ENCODE peak calls at places on chromosomes 2 and 18, in five cellular contexts. One of them, this sample, is unnamed.

GRCh38 chr2:221817052-221817451 is 244.9 kb upstream of the EPHA4 start:
- DNase-seq in lower leg skin: no peak
- DNase-seq in stomach: no peak
- DNase-seq in tibial nerve: no peak
- DNase-seq in thyroid gland: no peak
- DNase-seq in this sample: no peak

GRCh38 chr2:103284750-103285149 is 522.9 kb downstream of the TMEM182 start:
- DNase-seq in lower leg skin: no peak
- DNase-seq in stomach: no peak
- DNase-seq in tibial nerve: no peak
- DNase-seq in thyroid gland: no peak
- DNase-seq in this sample: no peak

GRCh38 chr2:72895759-72896281 is 8.6 kb downstream of the SPR start:
- DNase-seq in lower leg skin: peak; percentile 85
- DNase-seq in stomach: peak; percentile 79
- DNase-seq in tibial nerve: no peak
- DNase-seq in thyroid gland: peak; percentile 61
- DNase-seq in this sample: peak; percentile 48

GRCh38 chr2:25316101-25316500 is 25.6 kb downstream of the DNMT3A start:
- DNase-seq in lower leg skin: no peak
- DNase-seq in stomach: no peak
- DNase-seq in tibial nerve: no peak
- DNase-seq in thyroid gland: no peak
- DNase-seq in this sample: peak; percentile 65

GRCh38 chr2:234451852-234452625 is 44.8 kb downstream of the ARL4C start:
- DNase-seq in lower leg skin: no peak
- DNase-seq in stomach: no peak
- DNase-seq in tibial nerve: no peak
- DNase-seq in thyroid gland: no peak
- DNase-seq in this sample: no peak

GRCh38 chr2:95076705-95077520 is 44.7 kb downstream of the MRPS5 start:
- DNase-seq in lower leg skin: peak; percentile 93
- DNase-seq in stomach: peak; percentile 94
- DNase-seq in tibial nerve: peak; percentile 76
- DNase-seq in thyroid gland: peak; percentile 96
- DNase-seq in this sample: peak; percentile 90

GRCh38 chr2:43139996-43140621 is 86.3 kb downstream of the ZFP36L2 start:
- DNase-seq in lower leg skin: no peak
- DNase-seq in stomach: no peak
- DNase-seq in tibial nerve: peak; percentile 33
- DNase-seq in thyroid gland: no peak
- DNase-seq in this sample: no peak

GRCh38 chr2:100554788-100555407 is 7.9 kb upstream of the PDCL3 start:
- DNase-seq in lower leg skin: no peak
- DNase-seq in stomach: no peak
- DNase-seq in tibial nerve: no peak
- DNase-seq in thyroid gland: no peak
- DNase-seq in this sample: no peak

GRCh38 chr2:185381631-185382030 is 357.0 kb upstream of the FSIP2 start:
- DNase-seq in lower leg skin: no peak
- DNase-seq in stomach: no peak
- DNase-seq in tibial nerve: no peak
- DNase-seq in thyroid gland: no peak
- DNase-seq in this sample: no peak

GRCh38 chr2:196597531-196597930 is 42.0 kb upstream of the CCDC150 start:
- DNase-seq in lower leg skin: no peak
- DNase-seq in stomach: no peak
- DNase-seq in tibial nerve: no peak
- DNase-seq in thyroid gland: no peak
- DNase-seq in this sample: no peak

GRCh38 chr2:232890896-232891601 is 21.0 kb downstream of the SNORC start:
- DNase-seq in lower leg skin: peak; percentile 85
- DNase-seq in stomach: peak; percentile 24
- DNase-seq in tibial nerve: no peak
- DNase-seq in thyroid gland: peak; percentile 68
- DNase-seq in this sample: peak; percentile 70

GRCh38 chr2:147094077-147094476 is 750.8 kb upstream of the ACVR2A start:
- DNase-seq in lower leg skin: no peak
- DNase-seq in stomach: no peak
- DNase-seq in tibial nerve: no peak
- DNase-seq in thyroid gland: no peak
- DNase-seq in this sample: no peak

GRCh38 chr2:55885129-55885943 is 38.2 kb downstream of the EFEMP1 start:
- DNase-seq in lower leg skin: no peak
- DNase-seq in stomach: no peak
- DNase-seq in tibial nerve: no peak
- DNase-seq in thyroid gland: no peak
- DNase-seq in this sample: no peak

GRCh38 chr18:12679183-12679786 is 21.4 kb upstream of the SPIRE1 start:
- DNase-seq in lower leg skin: peak; percentile 89
- DNase-seq in stomach: no peak
- DNase-seq in tibial nerve: peak; percentile 44
- DNase-seq in thyroid gland: peak; percentile 29
- DNase-seq in this sample: no peak

GRCh38 chr18:48757906-48758305 is 192.9 kb downstream of the SMAD7 start:
- DNase-seq in lower leg skin: no peak
- DNase-seq in stomach: no peak
- DNase-seq in tibial nerve: no peak
- DNase-seq in thyroid gland: no peak
- DNase-seq in this sample: no peak

GRCh38 chr18:420661-421060 is 79.8 kb downstream of the COLEC12 start:
- DNase-seq in lower leg skin: no peak
- DNase-seq in stomach: no peak
- DNase-seq in tibial nerve: no peak
- DNase-seq in thyroid gland: no peak
- DNase-seq in this sample: no peak

GRCh38 chr18:68725341-68725740 is 10.4 kb upstream of the TMX3 start:
- DNase-seq in lower leg skin: no peak
- DNase-seq in stomach: no peak
- DNase-seq in tibial nerve: no peak
- DNase-seq in thyroid gland: no peak
- DNase-seq in this sample: no peak

GRCh38 chr2:133341575-133341974 is 226.7 kb downstream of the NCKAP5 start:
- DNase-seq in lower leg skin: no peak
- DNase-seq in stomach: no peak
- DNase-seq in tibial nerve: no peak
- DNase-seq in thyroid gland: no peak
- DNase-seq in this sample: no peak

GRCh38 chr2:54763636-54764291 is 40.3 kb downstream of the EML6 start:
- DNase-seq in lower leg skin: no peak
- DNase-seq in stomach: no peak
- DNase-seq in tibial nerve: no peak
- DNase-seq in thyroid gland: no peak
- DNase-seq in this sample: peak; percentile 13

GRCh38 chr2:8984152-8984551 is 19.3 kb downstream of the MBOAT2 start:
- DNase-seq in lower leg skin: no peak
- DNase-seq in stomach: no peak
- DNase-seq in tibial nerve: no peak
- DNase-seq in thyroid gland: no peak
- DNase-seq in this sample: no peak

GRCh38 chr18:31686572-31686971 is 2.2 kb upstream of the B4GALT6 start:
- DNase-seq in lower leg skin: no peak
- DNase-seq in stomach: no peak
- DNase-seq in tibial nerve: no peak
- DNase-seq in thyroid gland: no peak
- DNase-seq in this sample: no peak

GRCh38 chr18:12904012-12904516 is 20.0 kb upstream of the PTPN2 start:
- DNase-seq in lower leg skin: no peak
- DNase-seq in stomach: no peak
- DNase-seq in tibial nerve: no peak
- DNase-seq in thyroid gland: no peak
- DNase-seq in this sample: no peak

GRCh38 chr18:76349067-76349715 is 145.9 kb downstream of the ZNF516 start:
- DNase-seq in lower leg skin: no peak
- DNase-seq in stomach: peak; percentile 75
- DNase-seq in tibial nerve: peak; percentile 78
- DNase-seq in thyroid gland: peak; percentile 77
- DNase-seq in this sample: peak; percentile 81

GRCh38 chr18:23884712-23885375 is 129.7 kb upstream of the TTC39C start:
- DNase-seq in lower leg skin: no peak
- DNase-seq in stomach: peak; percentile 72
- DNase-seq in tibial nerve: peak; percentile 25
- DNase-seq in thyroid gland: peak; percentile 34
- DNase-seq in this sample: peak; percentile 54

GRCh38 chr2:31935370-31935769 is 75.4 kb downstream of the MEMO1 start:
- DNase-seq in lower leg skin: no peak
- DNase-seq in stomach: no peak
- DNase-seq in tibial nerve: no peak
- DNase-seq in thyroid gland: no peak
- DNase-seq in this sample: no peak

GRCh38 chr2:63842149-63843061 is 709 bp downstream of the UGP2 start:
- DNase-seq in lower leg skin: no peak
- DNase-seq in stomach: peak; percentile 29
- DNase-seq in tibial nerve: peak; percentile 61
- DNase-seq in thyroid gland: peak; percentile 22
- DNase-seq in this sample: peak; percentile 36

GRCh38 chr18:65725421-65726050 is 25.3 kb upstream of the CDH7 start:
- DNase-seq in lower leg skin: no peak
- DNase-seq in stomach: no peak
- DNase-seq in tibial nerve: no peak
- DNase-seq in thyroid gland: peak; percentile 39
- DNase-seq in this sample: peak; percentile 40

GRCh38 chr2:240810621-240811020 is 9.4 kb downstream of the KIF1A start:
- DNase-seq in lower leg skin: peak; percentile 72
- DNase-seq in stomach: no peak
- DNase-seq in tibial nerve: no peak
- DNase-seq in thyroid gland: no peak
- DNase-seq in this sample: no peak

GRCh38 chr18:35478520-35479435 is 19.0 kb downstream of the INO80C start:
- DNase-seq in lower leg skin: no peak
- DNase-seq in stomach: peak; percentile 68
- DNase-seq in tibial nerve: no peak
- DNase-seq in thyroid gland: peak; percentile 70
- DNase-seq in this sample: no peak
- TF ChIP-seq POLR2A in lower leg skin: no peak
- TF ChIP-seq POLR2A in stomach: no peak
- TF ChIP-seq POLR2A in tibial nerve: no peak
- TF ChIP-seq POLR2A in thyroid gland: no peak
- TF ChIP-seq POLR2A in this sample: no peak

GRCh38 chr2:219573166-219573565 is 1.1 kb downstream of the INHA start:
- DNase-seq in lower leg skin: no peak
- DNase-seq in stomach: no peak
- DNase-seq in tibial nerve: no peak
- DNase-seq in thyroid gland: no peak
- DNase-seq in this sample: no peak

GRCh38 chr2:219570924-219571310 is 422 bp downstream of the OBSL1 start:
- DNase-seq in lower leg skin: no peak
- DNase-seq in stomach: no peak
- DNase-seq in tibial nerve: no peak
- DNase-seq in thyroid gland: no peak
- DNase-seq in this sample: no peak

GRCh38 chr2:219571311-219572236 is at the start of gene OBSL1:
- DNase-seq in lower leg skin: peak; percentile 91
- DNase-seq in stomach: peak; percentile 63
- DNase-seq in tibial nerve: peak; percentile 23
- DNase-seq in thyroid gland: peak; percentile 87
- DNase-seq in this sample: peak; percentile 89

GRCh38 chr2:219570194-219570923 is 980 bp downstream of the OBSL1 start:
- DNase-seq in lower leg skin: no peak
- DNase-seq in stomach: no peak
- DNase-seq in tibial nerve: no peak
- DNase-seq in thyroid gland: peak; percentile 41
- DNase-seq in this sample: peak; percentile 50

GRCh38 chr2:219572237-219573001 is at the start of gene INHA:
- DNase-seq in lower leg skin: no peak
- DNase-seq in stomach: no peak
- DNase-seq in tibial nerve: no peak
- DNase-seq in thyroid gland: no peak
- DNase-seq in this sample: no peak
- H3K4me3 ChIP-seq in lower leg skin: peak within 1 kb of the TSS; percentile 59
- H3K4me3 ChIP-seq in stomach: peak within 1 kb of the TSS; percentile 76
- H3K4me3 ChIP-seq in tibial nerve: peak within 1 kb of the TSS; percentile 76
- H3K4me3 ChIP-seq in thyroid gland: peak within 1 kb of the TSS; percentile 50
- H3K4me3 ChIP-seq in this sample: peak within 1 kb of the TSS; percentile 39

GRCh38 chr18:3665780-3666525 is 216.0 kb downstream of the TGIF1 start:
- DNase-seq in lower leg skin: peak; percentile 96
- DNase-seq in stomach: peak; percentile 86
- DNase-seq in tibial nerve: peak; percentile 86
- DNase-seq in thyroid gland: peak; percentile 81
- DNase-seq in this sample: peak; percentile 87
- TF ChIP-seq POLR2A in lower leg skin: no peak
- TF ChIP-seq POLR2A in stomach: no peak
- TF ChIP-seq POLR2A in tibial nerve: no peak
- TF ChIP-seq POLR2A in thyroid gland: no peak
- TF ChIP-seq POLR2A in this sample: no peak

DNA sequence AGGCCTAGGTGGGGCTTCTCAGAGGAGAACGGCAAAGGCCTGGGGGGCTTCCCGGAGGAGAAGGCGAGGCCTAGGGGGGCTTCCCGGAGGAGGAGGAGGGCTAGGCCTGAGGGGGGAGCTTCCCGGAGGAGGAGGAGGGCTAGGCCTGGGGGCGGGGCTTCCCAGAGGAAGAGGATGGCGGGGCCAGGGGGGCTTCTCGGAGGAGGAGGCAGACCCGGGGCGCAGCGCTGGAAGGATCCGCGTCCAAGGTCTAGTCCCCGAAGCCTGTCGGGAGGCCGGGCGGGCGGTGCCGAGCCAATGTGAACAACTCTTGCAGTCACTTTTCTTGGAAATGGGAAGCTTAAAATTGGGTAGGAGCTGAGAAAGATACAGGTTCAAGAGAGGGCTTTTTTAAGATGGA is 30.0 kb upstream of the TUBA3D start:
- DNase-seq in lower leg skin: no peak
- DNase-seq in stomach: no peak
- DNase-seq in tibial nerve: no peak
- DNase-seq in thyroid gland: no peak
- DNase-seq in this sample: no peak
- H3K4me3 ChIP-seq in lower leg skin: no peak overlapping the region
- H3K4me3 ChIP-seq in stomach: no peak overlapping the region
- H3K4me3 ChIP-seq in tibial nerve: no peak overlapping the region
- H3K4me3 ChIP-seq in thyroid gland: no peak overlapping the region
- H3K4me3 ChIP-seq in this sample: no peak overlapping the region

DNA sequence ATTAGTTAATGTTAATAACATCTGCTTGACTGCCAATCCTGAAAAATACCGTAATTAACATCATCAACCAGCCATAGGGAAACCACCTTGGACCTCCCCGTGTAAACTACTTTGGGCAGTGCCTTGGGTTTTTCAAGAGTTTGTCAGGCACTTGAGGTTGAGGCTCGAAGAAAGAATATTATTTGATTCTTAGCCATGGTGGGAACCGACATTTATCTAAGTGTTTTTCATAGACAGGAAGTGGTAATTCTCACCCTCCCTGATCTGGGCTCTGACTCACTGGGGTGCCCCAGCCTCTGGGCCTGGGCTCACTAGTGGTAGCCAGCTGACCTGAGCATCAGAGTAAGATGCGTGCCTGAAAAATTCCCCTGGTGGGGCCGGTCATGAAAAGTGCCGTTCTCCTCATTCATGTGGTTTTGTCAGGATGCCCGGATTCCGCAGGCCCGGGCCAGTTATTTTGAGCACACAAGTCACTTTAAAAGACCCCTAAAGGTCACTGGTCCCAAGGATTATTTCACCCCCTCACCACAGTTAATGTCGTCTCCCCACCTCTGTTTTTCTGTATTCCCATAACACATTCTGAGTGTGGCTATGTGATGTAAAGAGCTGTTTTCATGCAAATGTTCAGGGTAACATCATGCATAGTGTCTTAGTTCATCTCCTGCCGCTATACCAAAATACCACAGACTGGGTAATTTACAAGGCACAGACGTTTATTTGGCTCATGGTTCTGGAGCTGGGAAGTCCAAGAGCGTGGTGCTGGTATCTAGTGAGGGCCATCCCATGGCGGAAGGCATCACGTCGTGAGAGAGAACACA is 21.6 kb upstream of the SPATA3 start:
- DNase-seq in lower leg skin: peak; percentile 80
- DNase-seq in stomach: no peak
- DNase-seq in tibial nerve: no peak
- DNase-seq in thyroid gland: no peak
- DNase-seq in this sample: no peak
- TF ChIP-seq POLR2A in lower leg skin: no peak
- TF ChIP-seq POLR2A in stomach: no peak
- TF ChIP-seq POLR2A in tibial nerve: no peak
- TF ChIP-seq POLR2A in thyroid gland: no peak
- TF ChIP-seq POLR2A in this sample: no peak